ENCODE peak calls at places on chromosomes 1 and 21, in four cellular contexts. K is SK-N-SH, V is HepG2, C is GM12878. B is an unnamed sample.

GRCh38 chr1:41274827-41275519 is 32.9 kb upstream of the SCMH1 start:
- DNase-seq in V (no peak), K (no peak), C (no peak), B (no peak)

GRCh38 chr21:45923146-45923545 is 58.4 kb upstream of the COL6A1 start:
- DNase-seq in C (no peak), K (peak), V (peak), B (peak)

GRCh38 chr1:186498695-186499389 is 37.9 kb upstream of the PDC start:
- DNase-seq in C (no peak), V (no peak), K (no peak), B (no peak)

GRCh38 chr1:118926261-118926660 is 61.9 kb downstream of the TBX15 start:
- DNase-seq in C (no peak), V (no peak), K (no peak), B (no peak)

GRCh38 chr1:15742339-15742801 is at the start of gene TMEM82:
- DNase-seq in C (no peak), V (no peak), K (no peak), B (no peak)

GRCh38 chr1:183918589-183918988 is 113.7 kb downstream of the RGL1 start:
- DNase-seq in V (no peak), K (no peak), C (no peak), B (no peak)

GRCh38 chr21:15894596-15894995 is 164.8 kb downstream of the USP25 start:
- DNase-seq in K (peak), V (no peak), C (no peak), B (no peak)

GRCh38 chr21:38833122-38833521 is 27.4 kb downstream of the ETS2 start:
- DNase-seq in V (peak), K (no peak), C (no peak), B (no peak)

GRCh38 chr1:157470276-157470675 is 82.0 kb downstream of the FCRL5 start:
- DNase-seq in V (no peak), C (no peak), K (no peak), B (no peak)

GRCh38 chr1:183847646-183848045 is 42.7 kb downstream of the RGL1 start:
- DNase-seq in K (no peak), C (no peak), V (no peak), B (no peak)

GRCh38 chr1:205677152-205677551 is 3.2 kb downstream of the SLC45A3 start:
- DNase-seq in K (no peak), C (no peak), V (peak), B (no peak)

GRCh38 chr1:112514901-112515300 is 6.1 kb downstream of the WNT2B start:
- DNase-seq in K (no peak), V (no peak), C (no peak), B (no peak)

GRCh38 chr1:19532519-19532918 is 47.2 kb upstream of the CAPZB start:
- DNase-seq in K (no peak), C (no peak), V (no peak), B (no peak)

GRCh38 chr1:227273557-227273956 is 44.7 kb downstream of the CDC42BPA start:
- DNase-seq in C (no peak), K (no peak), V (peak), B (no peak)

GRCh38 chr1:186446138-186446537 is 14.8 kb downstream of the PDC start:
- DNase-seq in K (no peak), V (no peak), C (no peak), B (no peak)

GRCh38 chr1:229664133-229664689 is 38.2 kb downstream of the URB2 start:
- DNase-seq in C (peak), K (peak), V (no peak), B (no peak)

GRCh38 chr1:145898756-145899155 is 11.1 kb downstream of the ITGA10 start:
- DNase-seq in K (no peak), C (no peak), V (no peak), B (no peak)

GRCh38 chr1:211340622-211341487 is 14.2 kb downstream of the TRAF5 start:
- DNase-seq in C (no peak), V (no peak), K (no peak), B (no peak)

GRCh38 chr1:205246426-205247119 is 18.8 kb downstream of the TMCC2 start:
- DNase-seq in C (no peak), V (no peak), K (no peak), B (no peak)

GRCh38 chr1:10525208-10525607 is 50.5 kb downstream of the PEX14 start:
- DNase-seq in C (no peak), V (no peak), K (no peak), B (no peak)

GRCh38 chr1:54302549-54302948 is 102.6 kb downstream of the MRPL37 start:
- DNase-seq in C (no peak), K (no peak), V (no peak), B (no peak)

GRCh38 chr1:86537928-86538695 is 8.8 kb upstream of the CLCA4 start:
- DNase-seq in K (no peak), V (no peak), C (no peak), B (no peak)

GRCh38 chr1:212432163-212432705 is 486 bp upstream of the NENF start:
- DNase-seq in V (no peak), C (no peak), K (no peak), B (no peak)

GRCh38 chr1:119673171-119673940 is 25.3 kb upstream of the ZNF697 start:
- DNase-seq in C (no peak), K (no peak), V (peak), B (no peak)

GRCh38 chr1:100485855-100486258 is 52.1 kb upstream of the GPR88 start:
- DNase-seq in K (no peak), C (no peak), V (peak), B (no peak)

GRCh38 chr1:95098196-95098595 is 19.0 kb upstream of the TLCD4 start:
- DNase-seq in K (no peak), C (no peak), V (no peak), B (no peak)

GRCh38 chr1:218281285-218281684 is 3.8 kb upstream of the RRP15 start:
- DNase-seq in C (no peak), K (no peak), V (peak), B (no peak)

GRCh38 chr1:40252601-40253000 is 4.9 kb downstream of the TMCO2 start:
- DNase-seq in C (no peak), V (no peak), K (no peak), B (no peak)

GRCh38 chr1:244349581-244350001 is 102.1 kb downstream of the ADSS2 start:
- DNase-seq in V (no peak), K (no peak), C (no peak), B (no peak)

GRCh38 chr21:26115899-26116298 is 54.7 kb downstream of the APP start:
- DNase-seq in K (no peak), C (no peak), V (no peak), B (peak)

GRCh38 chr1:5141750-5142149 is 487.3 kb downstream of the AJAP1 start:
- DNase-seq in K (no peak), V (no peak), C (no peak), B (no peak)

GRCh38 chr1:172903581-172904220 is 147.0 kb downstream of the TNFSF18 start:
- DNase-seq in C (no peak), K (no peak), V (no peak), B (no peak)

GRCh38 chr1:39142394-39143060 is 62.0 kb upstream of the MACF1 start:
- DNase-seq in C (no peak), V (no peak), K (no peak), B (no peak)

GRCh38 chr1:178682886-178683285 is 42.2 kb upstream of the RALGPS2 start:
- DNase-seq in C (no peak), K (no peak), V (no peak), B (no peak)

GRCh38 chr1:198776602-198777029 is 137.8 kb downstream of the PTPRC start:
- DNase-seq in C (no peak), K (no peak), V (no peak), B (no peak)

GRCh38 chr1:109884242-109884891 is 26.3 kb upstream of the CSF1 start:
- DNase-seq in K (no peak), V (no peak), C (no peak), B (no peak)

GRCh38 chr21:33289199-33289819 is 23.1 kb downstream of the IL10RB start:
- DNase-seq in V (no peak), K (no peak), C (no peak), B (no peak)

DNA sequence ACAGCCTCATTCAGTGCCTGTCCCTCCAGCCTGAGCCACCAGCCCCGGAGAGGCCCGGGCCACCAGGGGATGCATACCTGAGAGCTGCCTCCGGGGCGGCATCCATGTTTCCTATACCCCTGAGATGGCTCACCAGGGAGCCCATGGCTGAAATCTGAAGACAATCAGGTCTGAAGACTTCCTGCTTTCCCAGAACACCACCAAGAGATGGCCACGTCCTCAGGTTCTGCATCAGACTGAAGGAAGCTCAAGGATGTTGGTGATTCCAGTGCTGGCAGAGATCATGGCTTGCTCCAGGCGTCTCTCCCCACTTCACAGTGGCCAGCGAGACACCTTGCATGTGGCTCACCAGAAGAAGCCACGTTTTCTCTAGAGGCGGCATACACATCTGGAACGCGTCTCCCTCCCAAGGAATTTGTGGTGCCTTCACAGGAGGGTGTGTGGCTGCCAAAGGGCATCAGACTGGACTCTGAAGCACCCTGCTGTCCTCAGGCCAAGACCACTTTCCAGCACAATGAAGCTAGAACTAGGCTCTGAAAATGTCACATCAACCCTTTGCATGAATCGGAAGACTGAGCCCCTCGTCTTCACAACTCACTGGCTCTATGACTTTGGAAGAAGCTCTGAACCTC is 170.7 kb upstream of the IRF2BP2 start:
- DNase-seq in V (no peak), K (no peak), C (no peak), B (peak)
- H3K4me2 ChIP-seq in V (no peak), K (no peak), C (no peak), B (no peak)

DNA sequence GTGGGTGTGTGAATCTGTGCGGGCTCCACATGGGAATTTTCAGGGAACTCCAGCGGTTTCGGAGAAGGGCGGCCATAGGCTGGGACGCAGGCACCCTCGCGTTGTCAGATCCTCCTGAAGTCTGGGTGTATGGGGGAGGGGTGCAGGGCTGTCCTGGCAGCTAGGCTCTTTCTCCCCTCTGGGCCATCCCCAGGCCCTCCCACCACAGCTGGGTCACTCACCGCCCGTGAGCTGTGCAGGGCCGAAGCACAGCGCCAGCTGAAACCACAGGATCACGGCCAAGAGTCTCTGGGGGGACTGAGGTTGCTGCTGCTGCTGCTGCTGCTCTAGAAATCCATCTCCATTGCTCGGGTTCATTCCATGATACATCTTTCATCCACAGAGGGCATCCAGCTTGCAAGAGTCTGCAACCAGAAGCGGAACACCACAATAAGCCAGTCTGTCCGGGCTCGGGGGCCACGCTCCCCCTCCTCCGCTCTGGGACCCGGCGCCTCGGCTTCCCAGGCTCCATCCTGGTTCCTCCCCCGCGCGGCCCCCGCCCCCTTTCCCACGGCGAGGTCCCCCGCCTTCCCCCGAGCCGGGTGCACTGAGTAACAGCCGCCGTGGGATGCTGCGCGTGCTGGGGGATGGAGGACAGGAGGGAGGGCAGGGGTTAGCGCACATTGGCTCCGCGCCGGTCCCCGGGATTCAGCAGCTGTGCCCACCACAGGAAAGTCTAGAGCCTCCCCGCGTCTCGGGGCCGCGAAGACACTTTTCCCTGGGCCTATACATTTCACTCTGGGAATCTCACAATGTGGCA is 720 bp downstream of the SUSD4 start:
- DNase-seq in K (peak), C (no peak), V (no peak), B (peak)
- TF ChIP-seq PBX3 in K (no peak), C (no peak), V (no peak), B (no peak)

GRCh38 chr1:61320575-61320974 is 238.2 kb downstream of the NFIA start:
- DNase-seq in V (no peak), C (no peak), K (peak), B (no peak)
- H3K4me2 ChIP-seq in V (no peak), C (no peak), K (no peak), B (no peak)

DNA sequence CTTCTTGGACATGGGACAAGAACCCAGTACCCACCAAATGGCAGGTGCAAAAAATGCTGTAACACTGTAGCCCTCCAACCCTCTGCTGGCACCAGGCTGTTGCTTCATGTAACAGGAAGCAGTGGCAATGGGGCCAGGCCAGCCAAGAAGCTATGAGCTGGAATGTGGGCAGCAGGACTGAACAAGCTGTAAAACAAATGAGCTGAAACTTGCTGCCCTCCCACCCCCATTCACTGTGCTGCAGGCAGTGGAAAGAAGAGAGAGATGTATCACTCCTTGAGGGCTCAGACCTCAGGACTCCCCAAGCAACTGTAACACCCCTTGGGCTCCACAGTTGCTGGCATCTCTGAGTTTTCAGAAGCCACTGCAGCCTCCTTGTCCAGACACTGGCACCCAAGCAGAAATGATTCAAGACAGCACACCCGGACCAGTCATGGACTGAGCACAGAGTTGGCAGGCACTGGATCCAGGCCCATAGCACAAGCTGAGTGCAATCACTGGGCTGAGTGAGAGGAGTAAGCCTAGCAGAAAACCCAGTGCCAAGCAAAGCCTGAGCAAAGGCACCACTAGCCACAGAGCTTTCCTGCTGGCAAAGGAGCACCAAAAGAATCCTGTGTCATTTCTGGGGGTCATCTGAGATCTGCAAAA is 321.4 kb upstream of the CXADR start:
- DNase-seq in V (no peak), C (no peak), K (no peak), B (no peak)
- TF ChIP-seq PBX3 in V (no peak), C (no peak), K (no peak), B (no peak)